ENCODE peak calls at places on chromosomes 6 and 20, in eight cellular contexts. F is GM20000, D is esophagus squamous epithelium, M is pancreas, Y is neural progenitor cell, S is AG10803, G is AG09319, U is nephron progenitor cell. V is an unnamed sample.

GRCh38 chr6:125658759-125659431 is 90.5 kb upstream of the HEY2 start:
- DNase-seq in F (no peak), D (no peak), M (no peak), Y (no peak), S (peak; percentile 61), G (no peak), U (no peak), V (no peak)

GRCh38 chr6:121110733-121111132 is 223.5 kb downstream of the TBC1D32 start:
- DNase-seq in F (no peak), D (no peak), M (no peak), Y (no peak), S (no peak), G (no peak), U (no peak), V (no peak)

GRCh38 chr6:35810831-35811698 is 5.9 kb downstream of the LHFPL5 start:
- DNase-seq in F (no peak), D (no peak), M (no peak), Y (no peak), S (peak; percentile 47), G (no peak), U (no peak), V (peak; percentile 89)

GRCh38 chr6:38185244-38185643 is 365.7 kb downstream of the ZFAND3 start:
- DNase-seq in F (no peak), D (no peak), M (no peak), Y (no peak), S (no peak), G (no peak), U (no peak), V (no peak)

GRCh38 chr6:100726741-100727140 is 154.4 kb downstream of the ASCC3 start:
- DNase-seq in F (no peak), D (no peak), M (no peak), Y (no peak), S (peak; percentile 78), G (no peak), U (no peak), V (peak; percentile 43)

GRCh38 chr6:170206317-170206621 is 84.6 kb downstream of the DLL1 start:
- DNase-seq in F (no peak), D (no peak), M (no peak), Y (no peak), S (no peak), G (no peak), U (no peak), V (no peak)

GRCh38 chr20:17648306-17648646 is 33.8 kb downstream of the RRBP1 start:
- DNase-seq in F (no peak), D (no peak), M (no peak), Y (no peak), S (no peak), G (no peak), U (no peak), V (peak; percentile 25)

GRCh38 chr20:58706150-58706892 is 13.7 kb downstream of the NPEPL1 start:
- DNase-seq in F (no peak), D (no peak), M (peak; percentile 10), Y (no peak), S (no peak), G (no peak), U (no peak), V (no peak)

GRCh38 chr20:50758992-50759391 is 27.6 kb downstream of the PARD6B start:
- DNase-seq in F (no peak), D (no peak), M (no peak), Y (no peak), S (no peak), G (no peak), U (no peak), V (no peak)

GRCh38 chr6:108850669-108851467 is 2.6 kb downstream of the ARMC2 start:
- DNase-seq in F (no peak), D (no peak), M (peak; percentile 53), Y (no peak), S (no peak), G (no peak), U (no peak), V (peak; percentile 21)

GRCh38 chr6:12355354-12355753 is 65.2 kb downstream of the EDN1 start:
- DNase-seq in F (no peak), D (no peak), M (no peak), Y (no peak), S (no peak), G (no peak), U (no peak), V (no peak)

GRCh38 chr6:44473870-44474631 is 86.5 kb downstream of the CDC5L start:
- DNase-seq in F (no peak), D (no peak), M (no peak), Y (no peak), S (no peak), G (no peak), U (no peak), V (no peak)

GRCh38 chr6:161011509-161012480 is 20.2 kb downstream of the MAP3K4 start:
- DNase-seq in F (no peak), D (no peak), M (no peak), Y (peak; percentile 66), S (no peak), G (no peak), U (no peak), V (peak; percentile 82)

GRCh38 chr6:90413867-90414266 is 117.2 kb upstream of the BACH2 start:
- DNase-seq in F (peak; percentile 57), D (no peak), M (no peak), Y (peak; percentile 84), S (no peak), G (no peak), U (peak; percentile 66), V (no peak)

GRCh38 chr20:19493794-19494495 is 264.1 kb upstream of the RIN2 start:
- DNase-seq in F (no peak), D (no peak), M (no peak), Y (no peak), S (no peak), G (no peak), U (no peak), V (no peak)

GRCh38 chr6:136012198-136012884 is 160.8 kb downstream of the PDE7B start:
- DNase-seq in F (no peak), D (no peak), M (no peak), Y (no peak), S (peak; percentile 74), G (no peak), U (no peak), V (peak; percentile 90)

GRCh38 chr6:36590237-36590636 is 3.9 kb upstream of the SRSF3 start:
- DNase-seq in F (no peak), D (no peak), M (no peak), Y (no peak), S (peak; percentile 81), G (no peak), U (no peak), V (peak; percentile 77)

GRCh38 chr20:47521059-47521808 is 19.5 kb downstream of the NCOA3 start:
- DNase-seq in F (no peak), D (no peak), M (no peak), Y (peak; percentile 43), S (no peak), G (no peak), U (peak; percentile 15), V (no peak)

GRCh38 chr6:167849846-167850459 is 23.2 kb downstream of the AFDN start:
- DNase-seq in F (no peak), D (no peak), M (no peak), Y (peak; percentile 55), S (no peak), G (no peak), U (no peak), V (peak; percentile 38)

GRCh38 chr6:71852951-71853350 is 33.4 kb upstream of the RIMS1 start:
- DNase-seq in F (no peak), D (no peak), M (no peak), Y (no peak), S (peak; percentile 58), G (no peak), U (no peak), V (no peak)

GRCh38 chr6:17892097-17892686 is 95.2 kb downstream of the KIF13A start:
- DNase-seq in F (no peak), D (no peak), M (no peak), Y (no peak), S (no peak), G (no peak), U (no peak), V (no peak)

GRCh38 chr6:105835373-105835772 is 250.8 kb upstream of the PRDM1 start:
- DNase-seq in F (no peak), D (no peak), M (no peak), Y (peak; percentile 78), S (peak; percentile 22), G (no peak), U (peak; percentile 39), V (peak; percentile 15)

GRCh38 chr6:31544676-31545075 is 1.7 kb downstream of the ATP6V1G2 start:
- DNase-seq in F (no peak), D (no peak), M (no peak), Y (no peak), S (no peak), G (no peak), U (no peak), V (no peak)

GRCh38 chr6:63307581-63308246 is 12.1 kb downstream of the LGSN start:
- DNase-seq in F (peak; percentile 47), D (no peak), M (no peak), Y (peak; percentile 55), S (peak; percentile 51), G (peak; percentile 2), U (no peak), V (peak; percentile 69)

GRCh38 chr6:3231213-3232016 is 4.0 kb upstream of the TUBB2B start:
- DNase-seq in F (no peak), D (no peak), M (peak; percentile 86), Y (peak; percentile 92), S (peak; percentile 75), G (peak; percentile 44), U (peak; percentile 85), V (peak; percentile 74)

GRCh38 chr6:42702200-42702599 is 20.2 kb downstream of the PRPH2 start:
- DNase-seq in F (no peak), D (no peak), M (no peak), Y (no peak), S (peak; percentile 49), G (no peak), U (no peak), V (peak; percentile 41)

GRCh38 chr6:154974485-154975149 is 20.5 kb upstream of the TIAM2 start:
- DNase-seq in F (no peak), D (no peak), M (no peak), Y (no peak), S (no peak), G (no peak), U (no peak), V (no peak)
- TF ChIP-seq CTCF in F (no peak), D (no peak), M (no peak), Y (peak; percentile 29), S (no peak), G (no peak), U (no peak), V (peak; percentile 9)

GRCh38 chr6:74343804-74344203 is 647.8 kb downstream of the CD109 start:
- DNase-seq in F (no peak), D (no peak), M (no peak), Y (no peak), S (peak; percentile 6), G (no peak), U (no peak), V (peak; percentile 43)

GRCh38 chr6:74347161-74347560 is 651.2 kb downstream of the CD109 start:
- DNase-seq in F (no peak), D (no peak), M (no peak), Y (no peak), S (peak; percentile 33), G (no peak), U (no peak), V (no peak)
- TF ChIP-seq CTCF in F (no peak), D (no peak), M (no peak), Y (no peak), S (no peak), G (no peak), U (no peak), V (no peak)

GRCh38 chr20:1304711-1305515 is 24.0 kb downstream of the SDCBP2 start:
- DNase-seq in F (no peak), D (no peak), M (no peak), Y (no peak), S (no peak), G (no peak), U (peak; percentile 26), V (no peak)
- TF ChIP-seq CTCF in F (no peak), D (no peak), M (no peak), Y (no peak), S (no peak), G (no peak), U (no peak), V (no peak)

GRCh38 chr6:149922642-149923326 is at the start of gene RAET1G:
- DNase-seq in F (peak; percentile 66), D (peak; percentile 50), M (peak; percentile 89), Y (peak; percentile 94), S (peak; percentile 90), G (peak; percentile 86), U (peak; percentile 86), V (peak; percentile 95)
- TF ChIP-seq CTCF in F (no peak), D (no peak), M (no peak), Y (no peak), S (no peak), G (no peak), U (no peak), V (no peak)

V was measured in cardiac fibroblast.